ENCODE peak calls at places on chromosomes 3 and 15, in five cellular contexts. J is CD8-positive, alpha-beta T cell; U is tibial artery; D is SJSA1; M is OCI-LY7. H is an unnamed sample. For H3K9me3, the result is how much of the 10 kb centered on the place peaks cover.

GRCh38 chr3:23263796-23264195 is 60.7 kb downstream of the UBE2E2 start:
- DNase-seq in J (no peak), U (no peak), D (no peak), M (no peak), H (no peak)

GRCh38 chr3:157633241-157633640 is 130.0 kb upstream of the VEPH1 start:
- DNase-seq in J (no peak), U (no peak), D (no peak), M (no peak), H (no peak)

GRCh38 chr3:133463441-133463860 is 63.6 kb downstream of the BFSP2 start:
- DNase-seq in J (no peak), U (no peak), D (no peak), M (peak), H (no peak)

GRCh38 chr3:150278843-150279341 is 129.2 kb upstream of the TSC22D2 start:
- DNase-seq in J (no peak), U (no peak), D (no peak), M (no peak), H (no peak)

GRCh38 chr3:193857996-193858395 is 265.0 kb downstream of the OPA1 start:
- DNase-seq in J (no peak), U (no peak), D (no peak), M (no peak), H (peak)

GRCh38 chr15:68249058-68249713 is 19.7 kb upstream of the CLN6 start:
- DNase-seq in J (no peak), U (no peak), D (no peak), M (no peak), H (no peak)

GRCh38 chr15:96703794-96704550 is 373.5 kb downstream of the NR2F2 start:
- DNase-seq in J (no peak), U (no peak), D (peak), M (no peak), H (no peak)

GRCh38 chr15:38554354-38554753 is 10.3 kb downstream of the RASGRP1 start:
- DNase-seq in J (no peak), U (no peak), D (no peak), M (no peak), H (no peak)

GRCh38 chr3:65559643-65560042 is 479.1 kb downstream of the MAGI1 start:
- DNase-seq in J (no peak), U (no peak), D (no peak), M (no peak), H (no peak)

GRCh38 chr3:81395739-81396138 is 365.7 kb downstream of the GBE1 start:
- DNase-seq in J (no peak), U (no peak), D (no peak), M (no peak), H (no peak)

GRCh38 chr15:29430831-29431230 is 161.2 kb upstream of the NSMCE3 start:
- DNase-seq in J (no peak), U (no peak), D (no peak), M (no peak), H (no peak)

GRCh38 chr3:172296975-172297332 is 151.3 kb downstream of the GHSR start:
- DNase-seq in J (no peak), U (no peak), D (no peak), M (no peak), H (no peak)

GRCh38 chr3:136992091-136992490 is 34.3 kb downstream of the IL20RB start:
- DNase-seq in J (no peak), U (no peak), D (no peak), M (no peak), H (no peak)

GRCh38 chr3:109930592-109930991 is 593.2 kb upstream of the DPPA4 start:
- DNase-seq in J (no peak), U (no peak), D (peak), M (no peak), H (no peak)

GRCh38 chr15:65094294-65094995 is 17.9 kb downstream of the KBTBD13 start:
- DNase-seq in J (no peak), U (peak), D (no peak), M (no peak), H (no peak)

GRCh38 chr15:65092046-65092770 is 15.7 kb downstream of the KBTBD13 start:
- DNase-seq in J (no peak), U (peak), D (no peak), M (no peak), H (no peak)

GRCh38 chr15:65095011-65095746 is 18.6 kb downstream of the KBTBD13 start:
- DNase-seq in J (no peak), U (peak), D (no peak), M (no peak), H (no peak)

GRCh38 chr15:65095747-65096104 is 19.2 kb downstream of the KBTBD13 start:
- DNase-seq in J (no peak), U (peak), D (no peak), M (no peak), H (no peak)

DNA sequence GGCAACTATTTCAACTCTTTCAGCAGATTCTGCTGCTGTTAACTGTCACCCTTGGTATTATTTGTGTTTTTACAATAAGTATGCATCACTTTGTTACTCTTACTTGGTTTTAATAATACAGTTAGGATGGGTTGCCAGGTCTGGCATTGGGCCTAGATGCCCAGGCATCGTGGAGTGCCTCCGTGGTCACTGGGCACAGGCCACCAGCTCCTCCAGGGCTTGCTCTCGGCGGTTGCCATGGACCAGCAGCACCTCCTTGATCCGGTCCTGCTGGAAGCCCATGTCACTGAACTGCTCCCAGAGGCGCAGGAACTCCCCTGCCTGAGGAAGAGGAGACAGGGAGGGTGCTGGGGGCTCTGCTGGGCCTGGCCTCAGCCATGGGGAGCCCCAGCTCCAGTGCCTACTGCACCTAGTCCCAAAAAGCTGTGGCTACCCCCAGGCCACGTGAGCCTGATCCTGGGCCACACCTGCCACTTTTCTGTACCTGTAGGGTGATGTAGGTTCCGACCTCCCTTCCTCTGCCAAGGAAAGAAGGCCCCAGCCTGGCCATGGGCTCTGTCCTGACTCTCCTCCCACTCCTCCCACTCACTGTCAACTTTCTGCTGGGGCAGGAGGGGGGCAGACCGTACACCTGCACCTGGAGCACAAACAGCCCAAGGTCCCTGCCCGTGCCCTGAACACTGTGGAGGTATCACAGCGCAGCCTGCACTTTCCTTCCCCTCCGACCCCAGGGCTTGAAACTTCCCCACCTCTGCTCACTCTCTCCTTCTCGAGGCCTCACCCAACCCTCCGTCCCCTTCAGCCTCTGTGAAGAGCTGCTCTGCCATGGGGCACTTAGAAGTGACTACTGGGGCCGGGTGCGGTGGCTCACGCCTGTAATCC is 16.6 kb downstream of the KBTBD13 start:
- DNase-seq in J (no peak), U (peak), D (no peak), M (no peak), H (no peak)
- H3K9me3 ChIP-seq in J (under half), U (under half), D (under half), M (under half), H (under half)

GRCh38 chr15:98139337-98139736 is 178.8 kb downstream of the ARRDC4 start:
- DNase-seq in J (no peak), U (no peak), D (no peak), M (no peak), H (no peak)
- H3K27ac ChIP-seq in J (no peak), U (no peak), D (no peak), M (no peak), H (no peak)

GRCh38 chr3:110944782-110945181 is 126.8 kb upstream of the NECTIN3 start:
- DNase-seq in J (no peak), U (no peak), D (no peak), M (no peak), H (no peak)
- H3K9me3 ChIP-seq in J (under half), U (under half), D (under half), M (under half), H (under half)

GRCh38 chr15:88992216-88992615 is 79.0 kb upstream of the MFGE8 start:
- DNase-seq in J (no peak), U (no peak), D (no peak), M (no peak), H (no peak)

GRCh38 chr15:88992912-88993376 is 79.8 kb upstream of the MFGE8 start:
- DNase-seq in J (no peak), U (no peak), D (no peak), M (no peak), H (no peak)

GRCh38 chr15:88994286-88994685 is 81.1 kb upstream of the MFGE8 start:
- DNase-seq in J (no peak), U (no peak), D (no peak), M (no peak), H (no peak)

GRCh38 chr15:88995449-88995848 is 82.3 kb upstream of the MFGE8 start:
- DNase-seq in J (no peak), U (no peak), D (no peak), M (no peak), H (no peak)

DNA sequence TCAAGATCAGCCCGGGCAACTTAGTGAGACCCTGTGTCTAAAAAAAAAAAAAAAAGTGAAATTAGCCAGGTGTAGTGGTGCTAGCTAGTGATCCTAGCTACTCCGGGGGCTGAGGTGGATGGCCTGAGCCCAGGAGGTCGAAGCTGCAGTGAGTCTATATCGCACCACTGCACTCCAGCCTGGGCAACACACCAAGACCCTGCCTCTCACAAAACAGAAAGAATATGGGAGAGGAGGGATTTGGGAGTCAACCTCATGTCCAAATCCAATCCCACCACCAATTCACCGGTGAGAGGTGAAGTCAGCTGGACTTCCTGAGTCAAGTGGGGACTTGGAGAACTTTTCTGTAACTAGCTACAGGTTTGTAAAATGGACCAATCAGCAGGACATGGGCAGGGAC is 80.5 kb upstream of the MFGE8 start:
- DNase-seq in J (no peak), U (no peak), D (no peak), M (no peak), H (no peak)
- H3K27ac ChIP-seq in J (no peak), U (no peak), D (no peak), M (no peak), H (no peak)

GRCh38 chr3:43059456-43059855 is 46.4 kb downstream of the POMGNT2 start:
- DNase-seq in J (no peak), U (no peak), D (no peak), M (no peak), H (no peak)

GRCh38 chr3:43053291-43053690 is 52.6 kb downstream of the POMGNT2 start:
- DNase-seq in J (no peak), U (no peak), D (no peak), M (no peak), H (peak)

GRCh38 chr3:43055806-43056770 is 49.8 kb downstream of the POMGNT2 start:
- DNase-seq in J (no peak), U (no peak), D (no peak), M (no peak), H (peak)

GRCh38 chr3:43054754-43055153 is 51.1 kb downstream of the POMGNT2 start:
- DNase-seq in J (no peak), U (no peak), D (no peak), M (no peak), H (peak)

GRCh38 chr3:43055393-43055792 is 50.5 kb downstream of the POMGNT2 start:
- DNase-seq in J (no peak), U (no peak), D (no peak), M (no peak), H (peak)
- H3K9me3 ChIP-seq in J (under half), U (under half), D (under half), M (under half), H (under half)

GRCh38 chr3:99857278-99857677 is 39.6 kb downstream of the CMSS1 start:
- DNase-seq in J (no peak), U (no peak), D (no peak), M (no peak), H (no peak)

GRCh38 chr3:99862208-99862607 is 44.5 kb downstream of the CMSS1 start:
- DNase-seq in J (no peak), U (no peak), D (peak), M (no peak), H (no peak)

GRCh38 chr3:99858461-99858860 is 40.8 kb downstream of the CMSS1 start:
- DNase-seq in J (no peak), U (no peak), D (no peak), M (no peak), H (no peak)

GRCh38 chr3:99861216-99861615 is 43.6 kb downstream of the CMSS1 start:
- DNase-seq in J (no peak), U (no peak), D (no peak), M (no peak), H (no peak)

GRCh38 chr3:99859855-99860254 is 42.2 kb downstream of the CMSS1 start:
- DNase-seq in J (no peak), U (no peak), D (peak), M (no peak), H (no peak)
- H3K27ac ChIP-seq in J (no peak), U (peak), D (peak), M (no peak), H (peak)